ENCODE peak calls at places on chromosomes 2 and 18, in five cellular contexts. One of them, this sample, is unnamed. For H3K4me1, the result is how much of the 10 kb centered on the place peaks cover.

GRCh38 chr18:75130591-75131274 is 78.2 kb downstream of the PTGR3 start:
- DNase-seq in neuronal stem cell: no peak
- DNase-seq in adrenal gland: no peak
- DNase-seq in stomach: no peak
- DNase-seq in Panc1: no peak
- DNase-seq in this sample: no peak

GRCh38 chr18:79961527-79962291 is 2.7 kb upstream of the HSBP1L1 start:
- DNase-seq in adrenal gland: no peak
- DNase-seq in neuronal stem cell: no peak
- DNase-seq in stomach: no peak
- DNase-seq in Panc1: no peak
- DNase-seq in this sample: no peak

GRCh38 chr18:58538604-58539386 is 90.1 kb downstream of the ALPK2 start:
- DNase-seq in adrenal gland: no peak
- DNase-seq in Panc1: no peak
- DNase-seq in neuronal stem cell: no peak
- DNase-seq in stomach: no peak
- DNase-seq in this sample: no peak

GRCh38 chr2:12333293-12333692 is 383.4 kb upstream of the TRIB2 start:
- DNase-seq in neuronal stem cell: no peak
- DNase-seq in adrenal gland: no peak
- DNase-seq in Panc1: no peak
- DNase-seq in stomach: no peak
- DNase-seq in this sample: no peak

GRCh38 chr2:7454592-7454991 is 537.4 kb downstream of the RNF144A start:
- DNase-seq in adrenal gland: no peak
- DNase-seq in stomach: no peak
- DNase-seq in Panc1: no peak
- DNase-seq in neuronal stem cell: no peak
- DNase-seq in this sample: no peak

GRCh38 chr18:78586596-78586995 is 393.0 kb upstream of the SALL3 start:
- DNase-seq in stomach: no peak
- DNase-seq in Panc1: no peak
- DNase-seq in adrenal gland: no peak
- DNase-seq in neuronal stem cell: no peak
- DNase-seq in this sample: no peak

GRCh38 chr2:26988165-26988879 is 17.9 kb downstream of the MAPRE3 start:
- DNase-seq in stomach: no peak
- DNase-seq in Panc1: no peak
- DNase-seq in neuronal stem cell: no peak
- DNase-seq in adrenal gland: no peak
- DNase-seq in this sample: no peak

GRCh38 chr2:19185061-19185460 is 173.4 kb downstream of the OSR1 start:
- DNase-seq in neuronal stem cell: no peak
- DNase-seq in adrenal gland: no peak
- DNase-seq in Panc1: no peak
- DNase-seq in stomach: no peak
- DNase-seq in this sample: no peak

GRCh38 chr2:174753038-174753633 is 11.1 kb downstream of the CHRNA1 start:
- DNase-seq in stomach: no peak
- DNase-seq in neuronal stem cell: no peak
- DNase-seq in Panc1: no peak
- DNase-seq in adrenal gland: no peak
- DNase-seq in this sample: no peak

GRCh38 chr2:219124379-219125110 is 36.1 kb downstream of the NHEJ1 start:
- DNase-seq in Panc1: no peak
- DNase-seq in stomach: no peak
- DNase-seq in adrenal gland: peak
- DNase-seq in neuronal stem cell: no peak
- DNase-seq in this sample: no peak
- H3K4me1 ChIP-seq in Panc1: under half
- H3K4me1 ChIP-seq in stomach: half or more
- H3K4me1 ChIP-seq in adrenal gland: under half
- H3K4me1 ChIP-seq in neuronal stem cell: under half
- H3K4me1 ChIP-seq in this sample: under half

DNA sequence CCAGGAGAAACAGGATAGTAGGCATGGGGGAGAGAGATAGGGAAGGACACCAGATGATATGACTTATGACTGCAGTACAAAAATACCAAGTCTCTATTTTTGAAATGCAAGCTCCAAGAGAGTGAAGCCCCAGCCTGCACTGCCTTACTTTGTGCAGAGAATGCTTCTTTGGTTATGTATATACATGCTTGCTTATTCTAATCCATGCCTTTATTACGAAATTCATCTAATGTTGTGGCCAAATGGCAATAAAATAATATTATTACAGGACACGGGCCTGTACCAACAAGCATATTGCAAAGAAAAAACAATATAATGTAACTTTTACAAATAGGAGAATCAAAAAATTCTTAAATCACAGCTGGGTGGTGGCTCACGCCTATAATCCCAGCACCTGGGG is 110.8 kb downstream of the BCL11A start:
- DNase-seq in Panc1: no peak
- DNase-seq in adrenal gland: no peak
- DNase-seq in neuronal stem cell: no peak
- DNase-seq in stomach: no peak
- DNase-seq in this sample: no peak
- H3K4me1 ChIP-seq in Panc1: under half
- H3K4me1 ChIP-seq in adrenal gland: under half
- H3K4me1 ChIP-seq in neuronal stem cell: under half
- H3K4me1 ChIP-seq in stomach: under half
- H3K4me1 ChIP-seq in this sample: under half

DNA sequence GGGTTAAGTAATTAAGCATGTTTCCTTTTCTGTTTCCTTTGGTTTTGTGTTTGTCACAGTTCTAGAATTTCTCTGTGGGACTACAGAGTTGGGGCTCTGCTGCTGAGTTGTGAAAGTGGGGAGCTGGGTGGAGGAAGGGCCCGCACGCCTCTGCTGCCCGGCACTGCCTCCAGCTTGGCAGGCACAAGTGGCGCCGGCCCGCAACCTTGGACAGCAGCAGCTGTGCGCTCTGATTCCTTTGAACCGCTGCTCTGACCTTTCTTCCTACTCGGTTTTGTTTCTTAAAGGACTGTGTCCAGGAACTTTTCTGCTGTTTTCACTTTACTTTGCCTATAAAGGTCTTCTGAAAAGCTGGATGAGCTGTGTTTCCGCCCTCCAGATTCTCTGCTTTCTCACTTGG is 137.7 kb upstream of the ALPP start:
- DNase-seq in Panc1: no peak
- DNase-seq in adrenal gland: peak
- DNase-seq in stomach: no peak
- DNase-seq in neuronal stem cell: no peak
- DNase-seq in this sample: no peak
- H3K4me1 ChIP-seq in Panc1: under half
- H3K4me1 ChIP-seq in adrenal gland: under half
- H3K4me1 ChIP-seq in stomach: under half
- H3K4me1 ChIP-seq in neuronal stem cell: under half
- H3K4me1 ChIP-seq in this sample: under half

GRCh38 chr2:67341012-67341318 is 56.2 kb upstream of the ETAA1 start:
- DNase-seq in stomach: no peak
- DNase-seq in adrenal gland: no peak
- DNase-seq in neuronal stem cell: no peak
- DNase-seq in Panc1: no peak
- DNase-seq in this sample: no peak

GRCh38 chr2:67339234-67339885 is 57.8 kb upstream of the ETAA1 start:
- DNase-seq in neuronal stem cell: no peak
- DNase-seq in Panc1: no peak
- DNase-seq in adrenal gland: no peak
- DNase-seq in stomach: no peak
- DNase-seq in this sample: no peak

GRCh38 chr2:67340118-67341011 is 56.8 kb upstream of the ETAA1 start:
- DNase-seq in neuronal stem cell: no peak
- DNase-seq in Panc1: no peak
- DNase-seq in adrenal gland: no peak
- DNase-seq in stomach: no peak
- DNase-seq in this sample: peak

GRCh38 chr2:67341336-67341735 is 55.8 kb upstream of the ETAA1 start:
- DNase-seq in adrenal gland: no peak
- DNase-seq in neuronal stem cell: no peak
- DNase-seq in Panc1: no peak
- DNase-seq in stomach: no peak
- DNase-seq in this sample: no peak

DNA sequence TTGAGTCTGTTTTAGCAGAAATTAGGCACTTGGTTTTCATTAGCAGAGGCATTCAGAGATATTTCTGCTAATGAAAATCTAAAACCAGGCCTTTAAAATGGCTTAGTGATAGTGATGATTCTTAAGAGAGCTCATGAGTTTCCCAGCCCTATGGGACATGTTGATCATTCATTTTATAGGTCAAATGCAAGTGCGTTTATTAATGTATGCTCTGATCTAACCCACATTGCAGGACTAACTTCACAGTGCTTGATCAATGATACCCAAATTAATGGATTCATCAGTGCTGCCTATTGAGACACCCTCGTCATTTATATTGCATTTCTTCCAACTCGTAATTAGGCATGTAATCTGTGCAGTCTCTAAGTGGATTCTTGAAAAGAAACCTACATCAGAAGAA is 54.7 kb upstream of the ETAA1 start:
- DNase-seq in neuronal stem cell: no peak
- DNase-seq in Panc1: no peak
- DNase-seq in adrenal gland: no peak
- DNase-seq in stomach: no peak
- DNase-seq in this sample: no peak
- H3K4me1 ChIP-seq in neuronal stem cell: under half
- H3K4me1 ChIP-seq in Panc1: under half
- H3K4me1 ChIP-seq in adrenal gland: under half
- H3K4me1 ChIP-seq in stomach: under half
- H3K4me1 ChIP-seq in this sample: under half

This sample was measured in iPS DF 6.9.